ENCODE peak calls at places on chromosomes 4 and X, in seven cellular contexts. S, Z, U, G, Y, F and X are unnamed samples.

GRCh38 chr4:2666722-2667247 is 89.4 kb downstream of the TNIP2 start:
- DNase-seq in S (no peak), Z (no peak), U (no peak), G (no peak), Y (no peak), F (no peak), X (no peak)

GRCh38 chr4:18278244-18278643 is 256.7 kb upstream of the LCORL start:
- DNase-seq in S (no peak), Z (no peak), U (no peak), G (no peak), Y (no peak), F (no peak), X (no peak)

GRCh38 chr4:2634014-2634413 is 97.6 kb downstream of the FAM193A start:
- DNase-seq in S (no peak), Z (no peak), U (no peak), G (no peak), Y (no peak), F (no peak), X (no peak)

GRCh38 chr4:25535278-25535677 is 120.4 kb upstream of the SLC34A2 start:
- DNase-seq in S (no peak), Z (no peak), U (no peak), G (no peak), Y (no peak), F (no peak), X (no peak)

GRCh38 chr4:169583563-169583962 is 28.8 kb downstream of the NEK1 start:
- DNase-seq in S (peak), Z (no peak), U (no peak), G (no peak), Y (no peak), F (no peak), X (no peak)

GRCh38 chrX:116417968-116418367 is 18.4 kb upstream of the SLC6A14 start:
- DNase-seq in S (no peak), Z (no peak), U (no peak), G (no peak), Y (no peak), F (no peak), X (no peak)

GRCh38 chr4:94757192-94758140 is at the start of gene BMPR1B:
- DNase-seq in S (peak), Z (no peak), U (peak), G (no peak), Y (no peak), F (no peak), X (peak)

GRCh38 chr4:150746156-150746555 is 164.2 kb downstream of the MAB21L2 start:
- DNase-seq in S (no peak), Z (no peak), U (no peak), G (no peak), Y (no peak), F (no peak), X (no peak)

GRCh38 chr4:121126449-121127006 is 37.6 kb downstream of the TNIP3 start:
- DNase-seq in S (no peak), Z (no peak), U (no peak), G (no peak), Y (no peak), F (no peak), X (no peak)

GRCh38 chrX:25049347-25049746 is 33.6 kb upstream of the ARX start:
- DNase-seq in S (no peak), Z (no peak), U (peak), G (no peak), Y (no peak), F (no peak), X (no peak)

GRCh38 chr4:4385729-4386295 is 1.1 kb upstream of the NSG1 start:
- DNase-seq in S (no peak), Z (no peak), U (no peak), G (no peak), Y (no peak), F (no peak), X (no peak)

GRCh38 chr4:128590034-128590740 is 219.3 kb upstream of the JADE1 start:
- DNase-seq in S (no peak), Z (no peak), U (no peak), G (no peak), Y (no peak), F (no peak), X (no peak)

GRCh38 chrX:9622128-9622527 is 143.5 kb downstream of the GPR143 start:
- DNase-seq in S (no peak), Z (no peak), U (no peak), G (no peak), Y (no peak), F (no peak), X (no peak)

GRCh38 chr4:55736605-55737183 is 82.9 kb upstream of the EXOC1L start:
- DNase-seq in S (no peak), Z (no peak), U (no peak), G (no peak), Y (no peak), F (no peak), X (peak)

GRCh38 chr4:107862658-107863057 is 37.9 kb downstream of the SGMS2 start:
- DNase-seq in S (no peak), Z (peak), U (peak), G (no peak), Y (peak), F (no peak), X (no peak)

GRCh38 chrX:31074522-31074921 is 2.7 kb upstream of the FTHL17 start:
- DNase-seq in S (no peak), Z (no peak), U (no peak), G (no peak), Y (no peak), F (no peak), X (no peak)

GRCh38 chr4:145643295-145643694 is 24.1 kb downstream of the MMAA start:
- DNase-seq in S (no peak), Z (no peak), U (no peak), G (no peak), Y (no peak), F (no peak), X (no peak)

GRCh38 chrX:9163153-9163790 is 129.3 kb upstream of the FAM9B start:
- DNase-seq in S (no peak), Z (no peak), U (no peak), G (no peak), Y (no peak), F (no peak), X (no peak)

GRCh38 chr4:74283614-74284013 is 24.7 kb upstream of the EPGN start:
- DNase-seq in S (peak), Z (peak), U (no peak), G (no peak), Y (no peak), F (no peak), X (no peak)

GRCh38 chr4:6019316-6020263 is 1.4 kb upstream of the C4orf50 start:
- DNase-seq in S (no peak), Z (peak), U (peak), G (peak), Y (peak), F (no peak), X (peak)

GRCh38 chr4:40934671-40935070 is 184.9 kb downstream of the NSUN7 start:
- DNase-seq in S (no peak), Z (no peak), U (no peak), G (no peak), Y (no peak), F (no peak), X (no peak)

GRCh38 chr4:169079942-169080827 is 70.1 kb upstream of the CBR4 start:
- DNase-seq in S (no peak), Z (peak), U (peak), G (no peak), Y (peak), F (no peak), X (peak)

GRCh38 chr4:131459430-131460101 is 1689.5 kb upstream of the PCDH10 start:
- DNase-seq in S (no peak), Z (no peak), U (no peak), G (no peak), Y (no peak), F (no peak), X (no peak)

GRCh38 chr4:123631699-123632098 is 235.1 kb downstream of the SPRY1 start:
- DNase-seq in S (no peak), Z (no peak), U (no peak), G (no peak), Y (no peak), F (no peak), X (no peak)

GRCh38 chrX:10726647-10727046 is 106.3 kb upstream of the MID1 start:
- DNase-seq in S (peak), Z (no peak), U (no peak), G (no peak), Y (no peak), F (no peak), X (no peak)

GRCh38 chrX:42385730-42386129 is 392.2 kb downstream of the PPP1R2C start:
- DNase-seq in S (no peak), Z (no peak), U (no peak), G (no peak), Y (no peak), F (no peak), X (no peak)

DNA sequence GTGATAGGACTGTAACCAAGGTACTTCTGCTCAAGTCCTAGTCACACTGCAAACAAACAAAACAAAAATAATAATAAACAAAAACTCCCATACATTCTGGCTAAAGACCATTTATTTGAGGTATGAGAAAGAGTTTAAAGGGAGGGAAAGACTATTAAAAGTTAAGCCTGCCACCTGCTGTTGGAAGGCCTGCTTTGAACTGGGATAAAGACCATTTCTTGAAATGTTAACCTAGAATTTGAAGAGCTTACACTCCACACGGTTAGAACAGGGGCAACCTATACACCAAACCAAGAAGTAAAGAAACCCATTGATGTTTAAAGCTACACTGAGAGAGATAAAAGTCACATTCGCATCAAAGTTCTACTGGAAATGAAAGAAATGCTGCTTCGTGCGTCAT is 548.7 kb upstream of the DIPK2B start:
- DNase-seq in S (no peak), Z (no peak), U (no peak), G (no peak), Y (no peak), F (no peak), X (no peak)
- TF ChIP-seq CTCF in S (peak), Z (no peak), U (peak), G (peak), Y (no peak), F (peak), X (no peak)

GRCh38 chrX:96846841-96847240 is 36.9 kb upstream of the RPA4 start:
- DNase-seq in S (no peak), Z (no peak), U (no peak), G (no peak), Y (no peak), F (no peak), X (no peak)

GRCh38 chrX:96841325-96841724 is 42.4 kb upstream of the RPA4 start:
- DNase-seq in S (no peak), Z (no peak), U (no peak), G (no peak), Y (no peak), F (no peak), X (no peak)

GRCh38 chrX:96837808-96838207 is 45.9 kb upstream of the RPA4 start:
- DNase-seq in S (no peak), Z (no peak), U (no peak), G (no peak), Y (no peak), F (no peak), X (no peak)

GRCh38 chrX:96843566-96843965 is 40.1 kb upstream of the RPA4 start:
- DNase-seq in S (no peak), Z (no peak), U (peak), G (no peak), Y (peak), F (no peak), X (no peak)
- TF ChIP-seq CTCF in S (peak), Z (no peak), U (peak), G (no peak), Y (no peak), F (peak), X (no peak)

GRCh38 chr4:80225628-80226027 is 28.3 kb downstream of the PRDM8 start:
- DNase-seq in S (no peak), Z (no peak), U (no peak), G (no peak), Y (no peak), F (no peak), X (no peak)

GRCh38 chr4:80219301-80220025 is 22.2 kb downstream of the PRDM8 start:
- DNase-seq in S (no peak), Z (no peak), U (peak), G (no peak), Y (no peak), F (no peak), X (no peak)

GRCh38 chr4:80220711-80221110 is 23.4 kb downstream of the PRDM8 start:
- DNase-seq in S (no peak), Z (no peak), U (no peak), G (no peak), Y (no peak), F (no peak), X (no peak)

GRCh38 chr4:80216100-80216761 is 18.9 kb downstream of the PRDM8 start:
- DNase-seq in S (no peak), Z (no peak), U (no peak), G (no peak), Y (no peak), F (no peak), X (no peak)

DNA sequence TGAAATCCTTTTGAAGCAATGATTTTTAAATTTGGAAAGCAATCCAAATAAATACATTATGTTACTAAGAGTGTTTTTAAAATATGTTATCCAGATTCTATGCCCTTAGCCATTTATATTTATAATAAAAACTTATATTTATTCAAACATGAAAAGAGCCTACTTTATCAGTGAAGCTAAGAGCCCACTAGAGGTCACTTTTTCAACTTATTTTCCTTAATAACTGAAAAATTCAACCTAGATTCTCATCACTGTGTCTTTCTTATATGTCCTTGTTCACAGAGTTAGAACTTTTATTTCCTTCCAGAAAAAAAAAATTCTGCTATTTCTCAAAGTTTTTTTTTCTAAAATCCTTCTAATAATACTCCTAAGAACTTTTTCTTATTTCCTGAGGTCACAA is 23.9 kb downstream of the PRDM8 start:
- DNase-seq in S (no peak), Z (no peak), U (peak), G (no peak), Y (no peak), F (no peak), X (no peak)
- TF ChIP-seq CTCF in S (peak), Z (no peak), U (peak), G (peak), Y (no peak), F (peak), X (no peak)

DNA sequence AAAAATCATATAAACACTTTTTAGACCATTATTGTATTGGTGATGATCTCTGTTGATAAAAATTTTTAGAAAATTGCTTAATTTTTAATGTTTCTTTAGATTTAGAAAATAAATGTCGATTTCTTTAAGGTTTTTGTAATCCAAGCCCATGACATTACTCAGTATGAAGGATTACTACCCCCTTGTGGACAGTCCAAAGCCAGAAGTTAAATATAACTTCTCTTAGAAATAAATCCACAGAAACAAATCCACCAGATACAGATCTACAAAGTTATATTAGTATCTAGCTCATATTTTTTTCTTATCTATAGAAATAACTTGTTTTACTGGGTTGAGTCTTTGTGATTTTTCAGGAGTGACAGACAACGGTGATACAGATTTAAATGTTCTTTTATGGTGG is 18.9 kb downstream of the TIFA start:
- DNase-seq in S (no peak), Z (no peak), U (peak), G (no peak), Y (no peak), F (no peak), X (no peak)
- TF ChIP-seq CTCF in S (peak), Z (no peak), U (peak), G (peak), Y (peak), F (peak), X (peak)

GRCh38 chrX:51395807-51396728 is 63.4 kb downstream of the NUDT10 start:
- DNase-seq in S (no peak), Z (no peak), U (no peak), G (no peak), Y (peak), F (peak), X (no peak)
- TF ChIP-seq CTCF in S (no peak), Z (no peak), U (no peak), G (no peak), Y (no peak), F (no peak), X (no peak)

DNA sequence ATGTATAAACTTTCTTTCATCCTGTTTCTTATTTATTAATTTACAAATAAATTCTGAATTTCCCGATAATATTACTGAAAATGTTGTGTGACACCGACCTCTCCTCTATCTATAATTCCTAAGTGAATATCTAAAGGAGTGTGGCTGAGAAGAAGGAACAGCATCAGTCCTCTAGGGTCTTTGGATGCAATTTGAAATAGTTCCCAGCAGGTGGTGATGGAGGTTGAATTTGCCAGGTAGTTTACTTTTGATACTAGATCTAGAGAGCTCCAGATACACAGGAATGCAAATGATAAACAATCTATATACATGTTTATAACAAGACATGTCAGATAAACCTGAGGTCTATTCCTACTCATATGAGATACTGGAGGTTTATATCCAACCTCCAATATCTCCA is 305.4 kb downstream of the PCDH18 start:
- DNase-seq in S (no peak), Z (no peak), U (peak), G (no peak), Y (no peak), F (no peak), X (no peak)
- TF ChIP-seq CTCF in S (peak), Z (no peak), U (peak), G (no peak), Y (no peak), F (peak), X (no peak)

GRCh38 chrX:153441296-153441695 is 4.6 kb downstream of the TREX2 start:
- DNase-seq in S (no peak), Z (no peak), U (no peak), G (no peak), Y (no peak), F (no peak), X (no peak)
- TF ChIP-seq CTCF in S (no peak), Z (no peak), U (no peak), G (no peak), Y (no peak), F (no peak), X (no peak)

GRCh38 chr4:183447646-183448045 is 3.2 kb downstream of the CDKN2AIP start:
- DNase-seq in S (no peak), Z (no peak), U (no peak), G (no peak), Y (no peak), F (no peak), X (no peak)

GRCh38 chr4:183441276-183441675 is 3.2 kb upstream of the CDKN2AIP start:
- DNase-seq in S (no peak), Z (no peak), U (peak), G (no peak), Y (no peak), F (no peak), X (no peak)

GRCh38 chr4:183444953-183445543 is 612 bp downstream of the CDKN2AIP start:
- DNase-seq in S (no peak), Z (no peak), U (no peak), G (no peak), Y (peak), F (no peak), X (no peak)

GRCh38 chr4:183444149-183444952 is at the start of gene CDKN2AIP:
- DNase-seq in S (peak), Z (peak), U (peak), G (peak), Y (peak), F (peak), X (peak)

DNA sequence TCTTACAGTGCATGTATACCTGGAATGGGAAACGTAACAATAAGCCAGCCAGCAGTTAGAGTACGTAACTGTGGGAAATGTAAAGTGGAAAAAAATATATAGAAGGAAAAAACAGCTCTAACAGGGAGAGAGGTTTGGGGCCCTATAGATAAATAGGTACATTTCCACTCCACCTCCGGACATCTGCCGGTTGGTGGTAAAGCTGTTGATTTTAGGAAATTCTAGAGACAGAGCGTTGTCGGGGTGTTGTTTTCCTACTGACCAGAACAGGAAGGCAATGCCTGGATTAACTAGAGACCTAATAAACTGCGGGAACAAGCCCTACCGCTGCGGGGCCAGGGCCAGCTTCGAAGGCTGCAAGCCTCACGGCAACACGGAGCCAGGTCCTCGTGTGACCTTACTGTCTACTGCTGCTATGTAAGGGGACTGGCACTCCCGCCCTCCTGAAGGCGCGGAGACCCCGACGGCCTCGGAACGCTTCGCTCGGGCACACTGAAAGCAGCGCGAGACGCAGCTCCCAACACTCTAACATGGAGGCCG is 757 bp upstream of the CDKN2AIP start:
- DNase-seq in S (no peak), Z (no peak), U (no peak), G (no peak), Y (no peak), F (no peak), X (no peak)
- TF ChIP-seq CTCF in S (no peak), Z (no peak), U (no peak), G (no peak), Y (no peak), F (no peak), X (no peak)

GRCh38 chr4:117898496-117898895 is 135.8 kb upstream of the NDST3 start:
- DNase-seq in S (no peak), Z (no peak), U (no peak), G (no peak), Y (no peak), F (no peak), X (no peak)
- TF ChIP-seq CTCF in S (no peak), Z (no peak), U (no peak), G (no peak), Y (no peak), F (no peak), X (no peak)

GRCh38 chrX:49627030-49627777 is 28.4 kb downstream of the GAGE1 start:
- DNase-seq in S (no peak), Z (no peak), U (no peak), G (no peak), Y (peak), F (no peak), X (peak)
- TF ChIP-seq CTCF in S (no peak), Z (no peak), U (no peak), G (no peak), Y (no peak), F (peak), X (no peak)